ENCODE peak calls at places on chromosome 3, in six cellular contexts. D, U, J, K, G and M are unnamed samples.

GRCh38 chr3:53709856-53710674 is 136.2 kb downstream of the CHDH start:
- DNase-seq in D (peak), U (peak), J (peak), K (peak), G (no peak), M (peak)

GRCh38 chr3:40018369-40018768 is 209.0 kb downstream of the MYRIP start:
- DNase-seq in D (no peak), U (no peak), J (no peak), K (no peak), G (no peak), M (no peak)

GRCh38 chr3:115996420-115997108 is 373.3 kb downstream of the GAP43 start:
- DNase-seq in D (no peak), U (no peak), J (peak), K (no peak), G (no peak), M (peak)

GRCh38 chr3:42654331-42655201 is 1.1 kb downstream of the ZBTB47 start:
- DNase-seq in D (no peak), U (peak), J (peak), K (no peak), G (no peak), M (no peak)

GRCh38 chr3:42257007-42257406 is 9.0 kb downstream of the CCK start:
- DNase-seq in D (no peak), U (no peak), J (no peak), K (no peak), G (no peak), M (no peak)

GRCh38 chr3:71076361-71076997 is 507.0 kb downstream of the FOXP1 start:
- DNase-seq in D (no peak), U (peak), J (peak), K (no peak), G (no peak), M (no peak)

GRCh38 chr3:42786212-42786611 is 13.2 kb upstream of the CCDC13 start:
- DNase-seq in D (no peak), U (no peak), J (no peak), K (no peak), G (no peak), M (no peak)

GRCh38 chr3:194300936-194301335 is 50.2 kb downstream of the CPN2 start:
- DNase-seq in D (no peak), U (no peak), J (no peak), K (no peak), G (no peak), M (no peak)

GRCh38 chr3:25663324-25664065 is 1.2 kb downstream of the TOP2B start:
- DNase-seq in D (peak), U (peak), J (peak), K (no peak), G (no peak), M (no peak)

GRCh38 chr3:126367316-126367805 is 10.2 kb upstream of the KLF15 start:
- DNase-seq in D (no peak), U (no peak), J (no peak), K (no peak), G (no peak), M (no peak)

GRCh38 chr3:5389057-5389456 is 201.6 kb downstream of the EDEM1 start:
- DNase-seq in D (no peak), U (no peak), J (no peak), K (no peak), G (no peak), M (no peak)

GRCh38 chr3:180036092-180036677 is 552 bp downstream of the PEX5L start:
- DNase-seq in D (no peak), U (no peak), J (no peak), K (no peak), G (no peak), M (no peak)

GRCh38 chr3:175941352-175941751 is 1082.2 kb downstream of the NAALADL2 start:
- DNase-seq in D (no peak), U (peak), J (peak), K (no peak), G (no peak), M (no peak)

DNA sequence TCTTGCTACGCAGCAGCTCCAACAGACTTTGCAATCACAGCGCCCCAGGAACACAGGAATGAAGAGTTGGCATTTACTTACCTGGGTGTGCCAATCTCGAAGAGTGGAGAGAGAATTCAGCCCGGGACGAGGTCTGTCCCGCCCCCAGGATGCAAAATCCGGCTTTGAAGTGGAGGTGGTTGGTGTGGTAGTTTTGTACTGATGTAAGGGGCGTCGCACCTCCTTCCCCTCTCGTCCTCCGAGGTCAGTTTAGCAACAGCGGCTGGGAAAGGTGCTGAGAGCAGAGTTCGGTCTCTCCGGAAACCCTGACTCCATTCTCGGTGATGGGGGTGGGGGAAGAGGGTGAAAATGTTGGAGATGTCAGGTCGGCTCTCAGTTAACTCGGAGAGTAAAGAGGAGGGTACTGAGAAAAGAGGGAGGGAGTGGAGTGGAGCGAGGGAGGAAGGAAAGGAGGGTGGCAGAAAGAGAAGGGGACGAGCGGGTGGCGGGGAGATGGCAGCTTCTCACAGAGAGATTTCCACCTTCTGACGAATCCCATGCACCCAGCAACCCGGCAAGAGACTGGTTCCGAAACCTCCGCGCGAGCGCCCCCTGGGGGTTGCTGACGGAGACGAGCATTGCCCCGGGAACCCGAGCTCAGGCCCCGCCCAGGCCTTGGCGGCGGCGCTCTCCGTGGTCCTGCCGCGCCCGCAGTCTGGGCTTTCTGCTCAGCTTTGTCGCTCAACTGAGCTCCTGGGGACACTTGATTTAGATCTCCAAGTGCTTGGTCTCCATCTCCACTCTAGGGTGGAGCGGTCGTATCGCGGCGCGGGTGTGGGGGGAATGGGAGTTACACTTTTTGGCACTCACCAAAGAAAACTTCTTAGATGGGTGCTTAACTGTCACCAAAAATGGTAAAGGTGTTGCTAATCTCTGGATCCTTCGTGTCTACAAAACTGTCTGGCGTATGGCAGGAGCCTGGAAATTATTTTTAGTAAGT is at the start of gene CPNE4:
- DNase-seq in D (peak), U (peak), J (peak), K (peak), G (no peak), M (peak)
- H3K4me3 ChIP-seq in D (no peak), U (peak), J (peak), K (peak), G (peak), M (peak)

DNA sequence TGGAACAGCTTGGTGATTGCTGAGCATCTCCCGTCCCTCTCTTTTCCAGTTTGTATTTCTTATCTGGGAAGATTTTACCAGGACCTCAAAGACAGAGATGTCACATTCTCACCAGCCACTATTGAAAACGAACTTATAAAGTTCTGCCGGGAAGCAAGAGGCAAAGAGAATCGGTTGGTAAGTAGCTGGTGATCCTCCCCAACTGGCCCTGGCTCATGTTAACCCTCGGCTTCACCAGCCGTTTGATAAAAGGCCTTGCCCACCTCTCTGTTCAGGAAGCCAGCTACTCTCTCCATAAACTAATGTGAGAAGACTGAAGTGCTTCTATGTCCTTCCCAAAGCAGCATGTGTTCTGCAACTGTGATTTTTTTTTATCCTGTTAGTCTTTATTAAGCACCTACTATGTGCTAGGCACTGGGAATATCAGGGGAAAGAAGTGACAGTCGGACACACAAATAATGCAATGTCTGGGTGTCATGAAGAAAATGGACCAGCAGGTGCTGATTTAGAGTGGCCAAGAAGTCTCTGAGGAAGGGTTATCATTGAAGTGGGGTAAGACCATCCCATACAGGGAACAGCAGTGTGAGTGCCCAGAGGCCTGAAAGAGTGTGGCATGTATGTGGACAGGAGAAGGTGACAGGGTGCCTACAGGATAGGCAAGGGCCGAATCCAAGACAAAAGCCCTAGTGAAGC is 1.2 kb downstream of the MANF start:
- DNase-seq in D (no peak), U (no peak), J (no peak), K (no peak), G (no peak), M (no peak)
- TF ChIP-seq CTCF in D (no peak), U (no peak), J (no peak), K (peak), G (no peak), M (peak)

DNA sequence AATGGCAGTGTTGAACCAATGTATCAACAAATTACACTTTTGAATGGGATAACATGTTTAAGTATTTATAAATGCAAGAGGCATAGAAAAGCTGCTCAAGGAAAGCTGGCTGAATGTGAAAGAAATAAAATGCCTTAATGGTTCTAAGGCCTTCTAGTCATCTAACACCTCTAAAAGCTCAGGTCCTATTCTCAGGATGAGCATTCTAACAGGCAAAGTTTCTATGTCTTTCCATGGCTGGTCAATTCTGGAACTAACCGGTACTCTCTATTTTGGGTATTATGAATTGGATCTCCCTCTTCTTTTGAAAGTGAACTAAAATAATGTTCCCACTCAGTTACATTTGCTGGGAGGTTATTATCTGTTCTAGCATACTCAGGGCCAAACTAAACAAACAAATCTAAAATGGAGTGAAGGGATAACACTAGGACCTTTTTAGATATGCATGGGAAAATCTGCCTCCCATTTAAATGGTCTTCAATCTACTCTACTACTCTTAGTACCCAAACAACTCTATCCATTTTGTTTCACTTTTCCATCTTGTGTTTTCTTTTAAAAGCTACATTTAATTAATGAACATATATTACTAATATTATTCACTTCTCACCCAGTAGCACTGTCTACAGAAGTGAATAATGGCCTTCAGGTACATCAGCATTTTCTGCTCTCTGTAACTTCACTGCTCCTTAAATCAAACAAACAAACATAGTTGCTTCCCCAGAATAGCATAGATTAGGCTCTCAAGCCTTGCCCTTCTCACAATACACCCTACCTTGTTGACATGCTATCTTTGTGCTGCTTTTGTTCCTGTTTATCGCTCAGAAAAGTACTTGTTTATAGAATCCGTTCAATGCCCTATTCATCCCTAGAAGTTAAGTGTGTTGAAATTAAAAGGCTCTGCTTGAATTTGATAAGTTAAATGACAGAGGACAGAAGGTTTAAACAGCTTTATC is 46.4 kb downstream of the CBLB start:
- DNase-seq in D (no peak), U (peak), J (peak), K (no peak), G (no peak), M (no peak)
- H3K4me3 ChIP-seq in D (no peak), U (no peak), J (no peak), K (no peak), G (no peak), M (no peak)

DNA sequence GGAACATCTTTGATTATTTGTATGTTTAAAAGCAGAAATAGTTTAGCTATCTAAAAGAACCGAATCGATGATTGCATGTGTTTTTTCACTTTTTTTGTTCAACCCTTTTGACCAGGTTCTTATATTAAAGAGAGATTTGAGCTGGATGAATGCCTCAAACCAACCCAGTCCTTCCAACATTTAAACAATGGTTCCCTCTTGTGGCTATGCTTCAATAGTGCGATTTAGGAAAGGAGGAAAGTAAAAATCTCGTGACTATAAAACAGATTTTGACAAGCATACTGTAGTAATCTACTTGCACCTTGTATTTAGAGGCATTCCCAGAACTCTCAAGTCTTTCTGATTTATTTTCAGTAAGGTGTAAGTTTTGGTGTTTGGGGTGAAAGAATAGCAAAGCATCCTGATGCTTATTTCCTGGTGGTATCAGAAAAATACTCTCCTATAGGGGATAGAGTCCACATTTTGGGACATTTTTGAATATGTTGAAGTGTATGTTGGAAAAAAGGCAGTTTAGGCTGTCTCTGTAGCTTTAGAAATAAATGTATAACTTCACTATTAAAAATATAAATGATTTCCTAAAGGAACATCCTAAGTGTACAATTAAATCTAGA is 159.6 kb upstream of the KCNH8 start:
- DNase-seq in D (no peak), U (peak), J (peak), K (no peak), G (no peak), M (no peak)
- TF ChIP-seq CTCF in D (peak), U (no peak), J (peak), K (no peak), G (no peak), M (peak)

GRCh38 chr3:95029644-95030043 is 966.8 kb downstream of the NSUN3 start:
- DNase-seq in D (no peak), U (no peak), J (no peak), K (no peak), G (no peak), M (no peak)
- H3K4me3 ChIP-seq in D (no peak), U (no peak), J (no peak), K (no peak), G (no peak), M (no peak)

GRCh38 chr3:170062769-170063168 is 25.0 kb downstream of the GPR160 start:
- DNase-seq in D (no peak), U (no peak), J (no peak), K (no peak), G (no peak), M (no peak)
- TF ChIP-seq CTCF in D (peak), U (peak), J (no peak), K (no peak), G (no peak), M (peak)

DNA sequence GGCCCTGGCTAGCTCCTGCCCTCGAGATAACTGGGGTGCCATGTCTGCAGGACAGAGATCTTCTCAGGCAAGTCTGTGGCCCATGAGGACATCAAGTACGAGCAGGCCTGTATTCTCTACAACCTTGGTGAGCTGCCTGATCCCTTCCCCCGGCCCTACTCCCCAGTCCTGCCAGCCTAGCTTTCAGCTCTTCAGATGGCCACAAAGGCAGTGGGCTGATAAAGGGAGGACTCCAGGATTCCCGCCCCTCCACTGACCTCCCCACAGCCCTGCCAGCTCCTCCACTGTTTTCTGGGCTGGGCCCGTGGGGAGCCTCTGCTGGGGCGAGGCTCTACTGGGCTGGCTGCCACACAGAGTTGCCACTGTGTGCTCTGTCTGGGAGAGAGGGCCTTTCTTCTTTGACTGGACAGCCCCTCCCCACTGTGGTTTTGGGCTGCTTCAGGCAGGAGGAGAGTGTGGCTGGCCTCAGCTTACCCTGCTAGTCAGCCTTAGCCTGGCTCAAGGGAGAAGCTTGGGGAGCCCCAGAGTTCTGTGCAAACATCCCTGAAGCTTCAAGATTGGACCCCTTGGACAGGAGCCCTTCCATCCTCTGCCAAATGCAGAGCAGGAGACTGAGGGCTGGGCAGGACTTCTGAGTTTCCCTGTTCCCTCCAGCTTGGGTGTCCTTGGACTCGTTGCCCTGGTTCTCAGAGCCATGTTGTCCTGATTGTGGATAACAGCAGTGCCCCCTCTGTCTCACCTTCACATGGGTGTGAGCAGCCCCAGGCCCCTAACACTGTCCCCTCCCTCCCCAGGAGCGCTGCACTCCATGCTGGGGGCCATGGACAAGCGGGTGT is 24.4 kb downstream of the PTPN23 start:
- DNase-seq in D (no peak), U (peak), J (peak), K (no peak), G (no peak), M (no peak)
- H3K4me3 ChIP-seq in D (no peak), U (no peak), J (no peak), K (no peak), G (no peak), M (no peak)

GRCh38 chr3:13308406-13308805 is 111.7 kb downstream of the NUP210 start:
- DNase-seq in D (peak), U (peak), J (peak), K (no peak), G (no peak), M (peak)
- TF ChIP-seq CTCF in D (peak), U (peak), J (peak), K (peak), G (peak), M (peak)

GRCh38 chr3:150371741-150372254 is 36.3 kb upstream of the TSC22D2 start:
- DNase-seq in D (no peak), U (peak), J (peak), K (peak), G (peak), M (peak)

GRCh38 chr3:150373234-150373633 is 34.9 kb upstream of the TSC22D2 start:
- DNase-seq in D (no peak), U (no peak), J (no peak), K (no peak), G (no peak), M (no peak)

GRCh38 chr3:150372320-150373118 is 35.6 kb upstream of the TSC22D2 start:
- DNase-seq in D (no peak), U (peak), J (no peak), K (no peak), G (no peak), M (no peak)

GRCh38 chr3:150370129-150370602 is 37.9 kb upstream of the TSC22D2 start:
- DNase-seq in D (no peak), U (peak), J (peak), K (peak), G (peak), M (peak)

DNA sequence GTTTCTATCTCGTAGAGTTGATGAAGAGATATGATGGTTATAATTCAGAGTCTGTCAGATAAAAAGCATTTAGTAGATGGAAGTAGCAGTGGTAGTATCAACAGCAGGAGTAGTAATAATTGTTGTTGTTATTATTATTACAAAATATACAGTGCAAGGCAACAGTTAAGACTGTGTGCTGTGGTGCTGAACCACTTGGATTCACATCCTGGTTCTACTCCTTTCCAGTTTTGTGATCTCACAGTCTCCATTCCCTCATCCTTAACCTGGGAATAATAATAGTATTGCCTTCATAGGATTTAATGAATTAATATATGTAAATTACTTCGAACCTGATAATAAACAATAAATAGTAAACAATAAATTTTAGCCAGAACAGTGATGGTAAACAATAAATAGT is 37.1 kb upstream of the TSC22D2 start:
- DNase-seq in D (no peak), U (peak), J (no peak), K (no peak), G (no peak), M (no peak)
- H3K4me3 ChIP-seq in D (no peak), U (peak), J (no peak), K (peak), G (peak), M (peak)